ENCODE peak calls at places on chromosomes 11 and 22, in six cellular contexts. K is A549, J is stomach, Y is uterus, R is GM23338, P is fibroblast of pulmonary artery. O is an unnamed sample.

GRCh38 chr22:36117053-36117554 is 43.5 kb downstream of the APOL3 start:
- DNase-seq in K (no peak), J (no peak), Y (no peak), R (no peak), P (no peak), O (no peak)

GRCh38 chr11:1077033-1077416 is 2.4 kb downstream of the MUC2 start:
- DNase-seq in K (no peak), J (no peak), Y (no peak), R (no peak), P (no peak), O (no peak)

GRCh38 chr11:106998126-106998525 is 20.1 kb downstream of the GUCY1A2 start:
- DNase-seq in K (no peak), J (no peak), Y (no peak), R (no peak), P (peak; percentile 77), O (peak; percentile 60)

GRCh38 chr11:32140121-32140520 is 49.2 kb downstream of the RCN1 start:
- DNase-seq in K (no peak), J (no peak), Y (no peak), R (no peak), P (no peak), O (no peak)

GRCh38 chr11:108597736-108598355 is 4.3 kb upstream of the EXPH5 start:
- DNase-seq in K (no peak), J (no peak), Y (no peak), R (no peak), P (no peak), O (no peak)

GRCh38 chr11:119366690-119367620 is 14.5 kb downstream of the USP2 start:
- DNase-seq in K (no peak), J (no peak), Y (peak; percentile 62), R (no peak), P (no peak), O (no peak)

GRCh38 chr22:19955241-19956128 is 13.9 kb upstream of the TXNRD2 start:
- DNase-seq in K (no peak), J (no peak), Y (no peak), R (no peak), P (no peak), O (no peak)

GRCh38 chr11:7844521-7844920 is 47.8 kb upstream of the OR5P2 start:
- DNase-seq in K (no peak), J (no peak), Y (no peak), R (peak; percentile 32), P (no peak), O (no peak)

GRCh38 chr11:76184551-76184993 is 21.7 kb downstream of the WNT11 start:
- DNase-seq in K (no peak), J (no peak), Y (no peak), R (no peak), P (peak; percentile 67), O (no peak)

GRCh38 chr11:106695506-106695905 is 322.8 kb downstream of the GUCY1A2 start:
- DNase-seq in K (peak; percentile 2), J (no peak), Y (peak; percentile 32), R (no peak), P (peak; percentile 81), O (peak; percentile 31)

GRCh38 chr11:117647872-117648271 is 149.1 kb downstream of the DSCAML1 start:
- DNase-seq in K (no peak), J (no peak), Y (no peak), R (no peak), P (no peak), O (no peak)

GRCh38 chr11:1829039-1829820 is 5.6 kb upstream of the SYT8 start:
- DNase-seq in K (no peak), J (no peak), Y (no peak), R (no peak), P (peak; percentile 52), O (peak; percentile 31)

GRCh38 chr11:129190087-129190486 is 2.0 kb downstream of the ARHGAP32 start:
- DNase-seq in K (peak; percentile 60), J (peak; percentile 29), Y (no peak), R (no peak), P (no peak), O (no peak)

GRCh38 chr11:76648929-76649328 is 21.6 kb downstream of the LRRC32 start:
- DNase-seq in K (no peak), J (no peak), Y (no peak), R (no peak), P (peak; percentile 58), O (no peak)

GRCh38 chr11:106473089-106473722 is 395.7 kb downstream of the AASDHPPT start:
- DNase-seq in K (no peak), J (no peak), Y (no peak), R (no peak), P (peak; percentile 80), O (no peak)

GRCh38 chr11:65166893-65167292 is 3.1 kb upstream of the SPDYC start:
- DNase-seq in K (no peak), J (no peak), Y (no peak), R (no peak), P (no peak), O (no peak)

GRCh38 chr11:1919428-1920127 is at the start of gene TNNT3:
- DNase-seq in K (no peak), J (no peak), Y (no peak), R (no peak), P (no peak), O (no peak)

GRCh38 chr22:33923660-33924246 is 3.5 kb upstream of the LARGE1 start:
- DNase-seq in K (peak; percentile 74), J (peak; percentile 71), Y (peak; percentile 77), R (peak; percentile 98), P (peak; percentile 84), O (no peak)

GRCh38 chr11:134509381-134510068 is 97.5 kb upstream of the B3GAT1 start:
- DNase-seq in K (no peak), J (peak; percentile 25), Y (no peak), R (no peak), P (no peak), O (no peak)

GRCh38 chr11:61908730-61909622 is 8.4 kb downstream of the RAB3IL1 start:
- DNase-seq in K (no peak), J (no peak), Y (no peak), R (peak; percentile 73), P (no peak), O (no peak)

GRCh38 chr11:16820324-16821092 is 82.1 kb downstream of the C11orf58 start:
- DNase-seq in K (peak; percentile 77), J (peak; percentile 81), Y (peak; percentile 54), R (peak; percentile 85), P (peak; percentile 86), O (peak; percentile 12)

GRCh38 chr22:40463727-40464126 is 93.3 kb downstream of the SGSM3 start:
- DNase-seq in K (no peak), J (no peak), Y (no peak), R (no peak), P (no peak), O (no peak)

DNA sequence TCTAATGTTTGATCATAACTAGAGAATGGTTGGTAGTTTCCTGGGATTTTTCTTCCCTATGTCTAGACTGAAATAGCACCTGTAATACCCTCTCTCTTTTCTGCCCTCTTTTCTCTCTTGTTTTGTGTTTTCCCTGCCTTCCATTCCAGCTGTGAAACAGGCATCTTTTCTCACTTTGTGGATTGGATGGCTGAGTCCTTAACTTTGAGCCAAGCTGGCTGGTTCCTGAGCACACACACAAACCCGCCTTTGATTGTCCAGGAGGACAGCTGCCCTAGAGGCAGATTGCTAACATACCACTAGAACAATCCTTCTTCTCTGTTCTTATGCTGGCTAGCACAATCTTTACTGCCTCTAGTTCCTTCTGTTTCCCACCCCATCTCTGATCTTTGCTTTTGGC is 17.7 kb downstream of the CTNND1 start:
- DNase-seq in K (peak; percentile 63), J (peak; percentile 56), Y (no peak), R (peak; percentile 84), P (peak; percentile 80), O (no peak)
- TF ChIP-seq CTCF in K (no peak), J (no peak), Y (no peak), R (no peak), P (peak; percentile 25), O (no peak)

DNA sequence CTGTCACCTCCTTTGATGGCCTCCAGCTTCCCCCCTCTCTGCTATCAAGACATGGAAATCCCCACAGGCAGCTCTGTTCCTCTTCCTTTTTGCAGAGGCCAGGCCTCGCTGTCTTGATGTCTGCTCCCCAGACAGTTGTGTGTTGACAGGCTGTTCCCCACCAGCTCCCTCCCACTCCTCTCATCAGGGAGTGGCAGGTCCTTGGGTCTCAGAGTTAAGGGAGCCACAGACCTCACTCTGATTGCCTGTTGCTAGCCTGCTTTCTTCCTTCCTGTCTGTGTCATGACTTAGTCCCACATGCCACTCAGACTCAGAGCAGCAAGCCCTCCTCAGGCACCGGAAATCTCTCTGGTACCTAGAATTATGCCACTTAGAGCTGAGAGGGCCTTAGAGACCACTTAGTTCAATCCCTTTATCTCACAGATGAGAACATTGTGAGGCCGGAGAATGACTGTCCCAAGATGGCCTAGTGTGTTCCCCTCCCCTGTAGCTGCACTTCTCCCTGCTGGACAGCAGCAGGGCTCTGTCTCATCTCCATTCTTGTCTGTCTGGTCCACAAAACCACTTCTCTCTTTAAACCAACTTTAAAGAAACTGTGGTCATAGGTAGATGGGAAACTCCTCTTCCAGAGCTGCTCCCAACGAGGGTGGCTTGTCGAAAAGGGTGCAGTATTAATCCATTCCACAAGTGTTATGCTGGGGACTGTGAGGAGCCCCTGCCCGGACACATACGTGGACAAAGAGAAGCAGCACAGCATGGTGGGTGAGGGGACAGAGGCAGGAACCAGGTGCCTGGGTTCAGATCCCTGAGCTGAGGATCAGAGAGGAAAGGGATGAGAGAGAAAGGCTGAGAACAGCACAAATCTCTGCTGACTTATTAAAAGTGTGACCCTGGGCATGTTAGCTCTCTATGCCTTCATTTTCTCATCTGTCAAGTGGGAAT is 4.2 kb downstream of the AMPD3 start:
- DNase-seq in K (no peak), J (no peak), Y (no peak), R (no peak), P (peak; percentile 10), O (no peak)
- H3K4me3 ChIP-seq in K (no peak overlapping the region), J (no peak overlapping the region), Y (no peak overlapping the region), R (no peak overlapping the region), P (no peak overlapping the region), O (no peak overlapping the region)

DNA sequence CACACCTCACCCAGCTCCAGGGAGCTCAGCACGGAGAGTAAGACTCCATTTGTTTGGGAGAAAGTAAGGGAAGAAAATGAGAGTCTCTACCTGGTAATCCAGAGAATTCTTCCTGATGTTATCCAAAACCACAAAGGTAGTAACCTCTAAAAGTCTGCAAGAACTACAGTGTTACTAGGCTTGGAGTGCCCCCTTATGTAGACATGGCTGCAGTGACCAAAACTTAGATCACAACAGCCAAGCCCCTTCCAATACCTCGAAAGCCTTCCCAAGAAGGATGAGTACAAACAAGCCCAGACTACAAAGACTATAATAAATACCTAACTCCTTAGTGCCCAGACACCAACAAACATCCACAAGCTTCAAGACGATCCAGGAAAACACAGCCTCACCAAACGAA is 4.9 kb downstream of the UBE2L6 start:
- DNase-seq in K (peak; percentile 20), J (no peak), Y (no peak), R (peak; percentile 63), P (no peak), O (no peak)
- TF ChIP-seq CTCF in K (no peak), J (no peak), Y (no peak), R (peak; percentile 78), P (no peak), O (no peak)

DNA sequence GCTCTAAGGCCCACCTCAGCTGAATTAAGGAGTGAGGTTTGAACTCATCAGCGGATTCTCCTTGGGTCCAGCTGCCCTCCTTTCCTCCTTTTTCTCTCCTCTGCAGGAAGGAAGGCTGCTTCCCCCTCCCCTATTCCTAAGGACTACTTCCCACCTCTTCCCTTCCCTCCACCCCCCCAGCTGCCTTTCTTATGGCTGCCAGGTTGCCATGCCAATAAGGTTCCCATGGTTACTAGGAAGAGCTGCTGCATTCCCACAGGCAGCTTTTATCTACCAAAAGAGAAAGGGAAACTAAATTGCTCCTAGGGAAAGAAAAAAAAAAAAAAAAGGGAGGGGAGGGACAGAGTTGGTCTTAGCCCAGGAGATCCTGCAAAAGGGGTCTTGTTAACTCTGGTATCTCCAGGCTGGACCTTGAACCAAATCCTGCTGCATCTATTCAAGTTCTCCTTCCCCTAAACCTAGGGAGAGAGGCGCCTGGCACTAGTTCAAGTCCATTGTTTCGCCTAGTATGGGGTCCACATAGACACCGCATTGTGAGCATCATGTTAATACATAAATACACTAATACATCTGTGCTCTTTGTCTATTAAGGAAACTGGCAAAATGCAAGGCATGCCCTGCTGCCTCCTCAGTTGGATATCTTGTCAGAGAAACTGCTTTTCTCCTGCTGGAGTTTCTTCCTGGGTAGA is 21.2 kb upstream of the FEZ1 start:
- DNase-seq in K (peak; percentile 24), J (no peak), Y (peak; percentile 42), R (peak; percentile 100), P (peak; percentile 90), O (peak; percentile 31)
- H3K4me3 ChIP-seq in K (no peak overlapping the region), J (no peak overlapping the region), Y (peak overlapping the region; percentile 8), R (peak overlapping the region; percentile 16), P (peak overlapping the region; percentile 36), O (peak overlapping the region; percentile 36)

O was measured in AG04449.